ENCODE peak calls at places on chromosomes 16 and 17, in eight cellular contexts. J is right lobe of liver, I is gastrocnemius medialis, Z is uterus, G is stomach, O is K562, R is IMR-90, N is heart left ventricle. W is an unnamed sample.

GRCh38 chr16:2470603-2471015 is 488 bp upstream of the NTN3 start:
- DNase-seq in J (no peak), I (no peak), Z (no peak), G (no peak), O (no peak), R (no peak), N (no peak), W (no peak)

GRCh38 chr16:27241658-27242057 is 26.9 kb downstream of the NSMCE1 start:
- DNase-seq in J (no peak), I (no peak), Z (no peak), G (peak), O (no peak), R (peak), N (no peak), W (no peak)

GRCh38 chr17:77190561-77190960 is 49.8 kb downstream of the SEC14L1 start:
- DNase-seq in J (no peak), I (no peak), Z (no peak), G (no peak), O (no peak), R (no peak), N (no peak), W (no peak)

GRCh38 chr17:78785011-78785662 is 3.1 kb upstream of the CYTH1 start:
- DNase-seq in J (no peak), I (no peak), Z (no peak), G (no peak), O (no peak), R (no peak), N (no peak), W (no peak)

GRCh38 chr16:4316732-4317461 is 1.0 kb downstream of the GLIS2 start:
- DNase-seq in J (peak), I (no peak), Z (peak), G (peak), O (no peak), R (no peak), N (no peak), W (no peak)

GRCh38 chr17:3695129-3695722 is 729 bp downstream of the P2RX5 start:
- DNase-seq in J (no peak), I (peak), Z (no peak), G (no peak), O (no peak), R (no peak), N (peak), W (no peak)

GRCh38 chr17:78892520-78892919 is 10.5 kb downstream of the CEP295NL start:
- DNase-seq in J (no peak), I (no peak), Z (no peak), G (no peak), O (no peak), R (no peak), N (no peak), W (no peak)

GRCh38 chr17:72063262-72063661 is 57.6 kb upstream of the SOX9 start:
- DNase-seq in J (no peak), I (no peak), Z (no peak), G (no peak), O (no peak), R (no peak), N (no peak), W (no peak)

GRCh38 chr17:35489944-35490343 is 41.4 kb upstream of the SLFN13 start:
- DNase-seq in J (no peak), I (no peak), Z (no peak), G (no peak), O (no peak), R (no peak), N (no peak), W (no peak)

GRCh38 chr17:3963214-3964201 is 729 bp downstream of the ATP2A3 start:
- DNase-seq in J (no peak), I (no peak), Z (no peak), G (peak), O (peak), R (no peak), N (no peak), W (peak)

GRCh38 chr16:88705076-88705684 is 1.0 kb downstream of the RNF166 start:
- DNase-seq in J (no peak), I (no peak), Z (no peak), G (no peak), O (no peak), R (peak), N (no peak), W (no peak)

GRCh38 chr16:85051067-85051709 is 23.6 kb downstream of the KIAA0513 start:
- DNase-seq in J (no peak), I (no peak), Z (no peak), G (no peak), O (peak), R (no peak), N (no peak), W (no peak)

GRCh38 chr17:39973496-39973895 is 7.1 kb upstream of the PSMD3 start:
- DNase-seq in J (no peak), I (no peak), Z (no peak), G (no peak), O (no peak), R (no peak), N (no peak), W (no peak)

GRCh38 chr16:12078405-12079245 is 102.1 kb downstream of the SNX29 start:
- DNase-seq in J (no peak), I (no peak), Z (no peak), G (no peak), O (no peak), R (no peak), N (no peak), W (no peak)

GRCh38 chr17:41962768-41963434 is 3.7 kb upstream of the CNP start:
- DNase-seq in J (peak), I (peak), Z (peak), G (peak), O (peak), R (peak), N (peak), W (no peak)

GRCh38 chr17:43448720-43449469 is 34.9 kb upstream of the DHX8 start:
- DNase-seq in J (no peak), I (no peak), Z (no peak), G (no peak), O (no peak), R (no peak), N (no peak), W (no peak)

GRCh38 chr16:57781741-57782606 is 20.3 kb downstream of the KIFC3 start:
- DNase-seq in J (no peak), I (no peak), Z (no peak), G (no peak), O (no peak), R (peak), N (no peak), W (no peak)

GRCh38 chr16:86365513-86366040 is 144.8 kb upstream of the FOXF1 start:
- DNase-seq in J (no peak), I (no peak), Z (no peak), G (no peak), O (no peak), R (no peak), N (no peak), W (no peak)

GRCh38 chr16:28821874-28822519 is 802 bp upstream of the ATXN2L start:
- DNase-seq in J (no peak), I (no peak), Z (no peak), G (no peak), O (no peak), R (no peak), N (no peak), W (no peak)

GRCh38 chr17:80821546-80821945 is 170.1 kb upstream of the CHMP6 start:
- DNase-seq in J (no peak), I (peak), Z (no peak), G (no peak), O (no peak), R (no peak), N (no peak), W (no peak)

GRCh38 chr17:76968707-76969597 is 100.7 kb downstream of the MGAT5B start:
- DNase-seq in J (no peak), I (no peak), Z (no peak), G (peak), O (no peak), R (no peak), N (no peak), W (no peak)

GRCh38 chr16:1983544-1984346 is at the start of gene GFER:
- DNase-seq in J (peak), I (peak), Z (peak), G (peak), O (peak), R (peak), N (peak), W (no peak)

GRCh38 chr16:85419503-85420408 is 193.4 kb upstream of the GSE1 start:
- DNase-seq in J (peak), I (no peak), Z (no peak), G (no peak), O (no peak), R (no peak), N (no peak), W (no peak)

GRCh38 chr16:54444851-54445523 is 158.4 kb upstream of the IRX3 start:
- DNase-seq in J (no peak), I (no peak), Z (no peak), G (no peak), O (no peak), R (no peak), N (no peak), W (no peak)

GRCh38 chr17:39231091-39231561 is 5.4 kb upstream of the STAC2 start:
- DNase-seq in J (no peak), I (no peak), Z (no peak), G (no peak), O (no peak), R (no peak), N (no peak), W (no peak)

GRCh38 chr16:8847623-8848022 is 21.2 kb downstream of the CARHSP1 start:
- DNase-seq in J (no peak), I (no peak), Z (no peak), G (no peak), O (no peak), R (no peak), N (no peak), W (no peak)

GRCh38 chr17:18960241-18960665 is 8.3 kb downstream of the SLC5A10 start:
- DNase-seq in J (no peak), I (no peak), Z (no peak), G (no peak), O (no peak), R (no peak), N (no peak), W (no peak)

GRCh38 chr17:19248923-19249574 is 11.9 kb downstream of the EPN2 start:
- DNase-seq in J (no peak), I (peak), Z (peak), G (no peak), O (no peak), R (peak), N (peak), W (no peak)

DNA sequence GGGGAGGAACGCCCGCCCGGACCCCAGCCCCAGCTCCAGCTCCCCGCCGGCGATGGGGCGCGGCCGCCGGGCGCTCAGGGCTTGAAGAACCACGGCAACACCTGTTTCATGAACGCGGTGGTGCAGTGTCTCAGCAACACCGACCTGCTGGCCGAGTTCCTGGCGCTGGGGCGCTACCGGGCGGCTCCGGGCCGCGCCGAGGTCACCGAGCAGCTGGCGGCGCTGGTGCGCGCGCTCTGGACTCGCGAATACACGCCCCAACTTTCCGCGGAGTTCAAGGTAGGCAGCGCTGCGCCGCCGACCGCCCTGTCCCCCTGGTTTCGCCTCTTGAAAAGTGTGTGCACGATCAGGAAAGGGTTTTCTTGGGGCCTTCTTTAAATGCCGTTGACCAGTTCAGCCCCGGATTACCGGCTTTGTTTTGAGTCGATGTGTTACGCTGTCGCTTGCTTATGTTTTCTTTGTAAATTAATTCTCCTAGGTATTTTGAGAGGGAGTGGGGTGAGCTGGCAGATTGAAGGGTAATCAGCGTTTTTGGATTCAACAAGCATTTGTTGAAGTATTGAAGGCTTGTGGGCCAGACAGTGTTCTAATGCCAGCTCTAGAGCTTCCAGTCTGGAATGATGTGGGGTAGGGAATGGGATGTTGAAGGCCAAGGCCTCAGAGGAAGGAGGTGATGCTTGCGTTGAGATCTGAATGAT is 690 bp downstream of the USP43 start:
- DNase-seq in J (peak), I (no peak), Z (no peak), G (peak), O (peak), R (no peak), N (no peak), W (no peak)
- H3K4me3 ChIP-seq in J (peak), I (peak), Z (peak), G (peak), O (peak), R (no peak), N (peak), W (peak)

GRCh38 chr16:68022728-68023537 is at the start of the genes DDX28 and DUS2:
- DNase-seq in J (peak), I (peak), Z (peak), G (peak), O (peak), R (peak), N (peak), W (peak)
- TF ChIP-seq POLR2A in J (peak), I (peak), Z (no peak), G (peak), O (peak), R (peak), N (no peak), W (peak)

DNA sequence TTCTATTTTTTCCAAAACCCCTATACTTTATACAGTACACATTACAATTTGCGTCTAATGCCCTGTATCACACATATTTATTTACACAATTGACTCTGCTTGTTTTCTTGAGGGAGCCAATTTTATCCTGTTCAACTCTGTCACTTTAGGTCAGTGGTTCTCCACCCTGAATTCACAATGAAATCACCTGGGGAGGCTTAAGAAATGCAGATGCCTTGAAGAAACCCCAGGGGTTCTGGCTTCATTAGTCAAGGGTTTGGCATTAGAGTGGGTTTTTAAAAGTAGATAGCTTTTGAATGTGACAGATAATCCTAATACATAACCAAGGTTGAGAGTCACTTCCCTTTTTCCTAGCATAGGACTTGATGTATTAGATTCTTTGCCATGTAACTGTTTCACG is 398.6 kb upstream of the ERCC4 start:
- DNase-seq in J (no peak), I (no peak), Z (no peak), G (no peak), O (no peak), R (no peak), N (no peak), W (no peak)
- H3K4me3 ChIP-seq in J (no peak), I (no peak), Z (no peak), G (no peak), O (no peak), R (no peak), N (no peak), W (no peak)

DNA sequence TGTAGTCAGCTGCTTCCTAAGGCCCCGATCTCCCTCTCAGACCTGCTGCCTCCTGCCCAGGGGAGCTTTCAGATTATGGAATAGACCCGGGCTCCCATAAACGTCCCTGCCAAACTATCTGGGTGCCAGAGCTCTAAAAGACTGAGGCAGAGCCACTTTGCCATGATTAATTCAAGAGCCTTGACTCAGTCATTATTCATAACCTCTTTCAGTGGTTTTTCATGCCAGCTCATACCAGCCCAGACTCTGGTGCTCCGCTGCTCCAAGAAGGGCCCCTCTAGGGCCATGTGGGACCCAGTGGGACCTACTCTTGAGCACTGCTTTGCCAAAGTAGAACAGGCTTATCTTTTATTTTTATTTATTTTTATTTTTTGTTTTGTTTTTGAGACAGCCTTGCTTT is 23.9 kb downstream of the DNAI2 start:
- DNase-seq in J (no peak), I (no peak), Z (no peak), G (no peak), O (no peak), R (no peak), N (no peak), W (no peak)
- TF ChIP-seq POLR2A in J (no peak), I (no peak), Z (no peak), G (no peak), O (no peak), R (no peak), N (no peak), W (no peak)

GRCh38 chr17:234163-235047 is 53.0 kb upstream of the DOC2B start:
- DNase-seq in J (peak), I (no peak), Z (peak), G (no peak), O (no peak), R (no peak), N (peak), W (no peak)
- H3K4me3 ChIP-seq in J (no peak), I (no peak), Z (no peak), G (peak), O (no peak), R (no peak), N (peak), W (no peak)

GRCh38 chr17:49225554-49226236 is 4.9 kb downstream of the PHOSPHO1 start:
- DNase-seq in J (no peak), I (no peak), Z (no peak), G (no peak), O (no peak), R (no peak), N (no peak), W (no peak)
- TF ChIP-seq POLR2A in J (no peak), I (no peak), Z (no peak), G (no peak), O (no peak), R (no peak), N (no peak), W (no peak)

DNA sequence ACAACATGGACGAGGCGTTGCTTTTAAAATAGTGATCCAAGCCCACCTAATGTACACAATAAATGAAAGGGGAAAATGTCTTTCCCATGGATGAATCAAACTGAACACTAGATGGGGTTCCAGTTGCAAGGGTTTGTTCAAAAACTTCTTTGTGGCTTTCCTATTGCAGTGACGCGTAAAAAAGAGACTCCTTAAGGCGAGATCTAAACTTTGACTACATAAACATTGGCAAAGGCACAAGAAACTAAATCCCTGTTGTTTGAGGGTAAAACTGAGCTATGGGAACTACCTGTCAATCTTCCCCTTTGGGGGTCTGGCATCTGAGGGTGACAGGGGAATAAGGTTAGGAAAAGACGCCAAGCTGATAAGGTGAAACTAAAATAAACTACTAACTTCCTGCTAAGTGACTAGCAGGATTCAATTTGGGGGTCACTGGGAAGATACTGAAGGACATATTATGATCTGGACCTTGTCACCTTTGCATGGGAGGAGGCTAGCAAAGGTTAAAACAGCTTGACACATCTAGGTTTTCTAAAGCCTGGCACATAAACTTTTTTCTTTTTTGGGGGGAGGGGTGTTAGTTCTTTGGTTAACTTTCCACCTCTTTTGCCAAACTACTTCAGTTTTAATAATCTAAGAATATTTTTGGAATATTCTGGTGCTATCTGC is 4.7 kb downstream of the SALL1 start:
- DNase-seq in J (no peak), I (no peak), Z (no peak), G (no peak), O (no peak), R (peak), N (no peak), W (no peak)
- H3K4me3 ChIP-seq in J (peak), I (no peak), Z (no peak), G (no peak), O (no peak), R (peak), N (no peak), W (no peak)

DNA sequence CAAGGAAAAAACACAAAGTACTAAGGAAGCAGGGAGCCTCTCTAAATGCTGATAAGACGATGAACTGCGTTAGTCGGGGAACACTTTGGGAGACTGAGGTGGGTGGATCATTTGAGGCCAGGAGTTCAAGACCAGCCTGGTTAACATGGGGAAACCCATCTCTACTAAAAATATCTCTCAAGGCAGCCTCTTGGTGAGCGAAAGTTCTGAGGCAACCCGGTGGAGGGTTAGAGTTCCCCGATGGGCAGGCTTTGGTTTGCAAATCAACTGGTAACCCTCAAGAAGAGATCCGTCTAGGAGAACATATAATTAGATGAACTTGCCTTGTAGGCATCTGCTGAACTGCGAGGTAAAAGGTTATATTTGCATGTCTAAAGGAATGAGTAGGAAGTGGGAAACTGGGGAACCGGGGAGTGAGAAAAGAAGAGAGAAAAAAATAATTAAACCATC is 44.6 kb downstream of the WSB1 start:
- DNase-seq in J (no peak), I (no peak), Z (no peak), G (no peak), O (no peak), R (no peak), N (no peak), W (no peak)
- TF ChIP-seq POLR2A in J (no peak), I (no peak), Z (no peak), G (no peak), O (no peak), R (no peak), N (no peak), W (no peak)

GRCh38 chr16:82010649-82011048 is 621 bp downstream of the SDR42E1 start:
- DNase-seq in J (no peak), I (no peak), Z (no peak), G (no peak), O (no peak), R (no peak), N (no peak), W (no peak)

GRCh38 chr16:82020051-82020450 is 8.8 kb upstream of the SDR42E1 start:
- DNase-seq in J (no peak), I (no peak), Z (no peak), G (no peak), O (no peak), R (no peak), N (no peak), W (no peak)

GRCh38 chr16:82016964-82017363 is 5.7 kb upstream of the SDR42E1 start:
- DNase-seq in J (no peak), I (no peak), Z (no peak), G (no peak), O (no peak), R (no peak), N (no peak), W (no peak)

GRCh38 chr16:82011199-82011641 is at the start of gene SDR42E1:
- DNase-seq in J (peak), I (no peak), Z (peak), G (peak), O (peak), R (no peak), N (no peak), W (peak)

GRCh38 chr16:82016268-82016667 is 5.0 kb upstream of the SDR42E1 start:
- DNase-seq in J (no peak), I (no peak), Z (no peak), G (no peak), O (peak), R (peak), N (no peak), W (no peak)
- H3K4me3 ChIP-seq in J (no peak), I (no peak), Z (no peak), G (no peak), O (no peak), R (no peak), N (no peak), W (no peak)